ENCODE peak calls at places on chromosomes 7 and 10, in four cellular contexts. I, A, S and O are unnamed samples. For H3K36me3 and H3K9me3, the result is how much of the 10 kb centered on the place peaks cover.

GRCh38 chr7:100490483-100491191 is 6.9 kb downstream of the NYAP1 start:
- DNase-seq in I (no peak), A (no peak), S (peak), O (no peak)

GRCh38 chr10:75788394-75789205 is 357.2 kb downstream of the LRMDA start:
- DNase-seq in I (peak), A (no peak), S (no peak), O (no peak)

GRCh38 chr10:124049484-124049883 is 43.9 kb downstream of the CHST15 start:
- DNase-seq in I (no peak), A (peak), S (no peak), O (no peak)

GRCh38 chr10:71083457-71083975 is 128.9 kb upstream of the UNC5B start:
- DNase-seq in I (no peak), A (no peak), S (peak), O (no peak)

GRCh38 chr7:131945313-131945831 is 388.9 kb upstream of the PODXL start:
- DNase-seq in I (peak), A (peak), S (peak), O (no peak)

GRCh38 chr7:98981701-98982100 is 103.4 kb downstream of the TRRAP start:
- DNase-seq in I (no peak), A (no peak), S (no peak), O (no peak)

GRCh38 chr7:729154-730000 is 2.3 kb upstream of the PRKAR1B start:
- DNase-seq in I (no peak), A (no peak), S (no peak), O (no peak)

GRCh38 chr7:36894190-36894589 is 169.9 kb upstream of the AOAH start:
- DNase-seq in I (no peak), A (no peak), S (no peak), O (no peak)

GRCh38 chr7:38506756-38507155 is 124.4 kb downstream of the AMPH start:
- DNase-seq in I (peak), A (no peak), S (no peak), O (no peak)

DNA sequence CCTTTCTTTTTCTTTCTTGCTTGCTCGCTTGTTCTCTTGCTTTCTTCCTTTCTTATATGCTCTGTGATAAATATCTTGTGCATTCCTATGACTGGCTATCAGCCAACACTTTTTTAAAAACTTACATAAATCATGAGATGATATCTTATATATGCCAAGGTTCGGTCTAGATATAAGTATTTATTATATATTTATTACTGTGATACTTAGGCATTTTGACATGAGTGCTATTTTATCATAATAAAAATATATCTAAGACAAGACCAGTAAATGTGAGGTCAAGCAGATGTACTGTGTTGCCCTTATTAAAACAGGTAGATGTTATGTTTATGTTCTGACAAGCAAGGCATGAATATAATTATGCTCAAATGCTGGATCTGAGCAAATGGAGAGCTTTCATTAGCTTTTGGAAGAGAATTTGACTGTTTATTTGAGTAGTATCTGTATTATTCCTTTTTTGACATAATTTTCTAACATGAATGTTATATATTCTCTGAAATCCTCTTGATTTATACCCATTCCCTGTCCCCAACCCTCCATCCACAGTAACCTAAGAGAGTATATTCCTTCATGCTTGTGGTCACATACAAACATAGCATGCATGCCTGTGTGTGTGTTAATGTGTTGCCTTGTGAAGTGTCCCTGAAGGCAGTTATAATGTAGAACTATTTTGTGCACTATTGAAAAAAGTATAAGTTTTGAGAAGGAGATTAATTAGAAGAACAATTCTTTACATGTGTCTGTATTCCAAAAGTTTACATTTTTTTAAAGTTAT is 158.0 kb downstream of the HDAC9 start:
- DNase-seq in I (no peak), A (no peak), S (no peak), O (no peak)
- H3K36me3 ChIP-seq in I (under half), A (under half), S (half or more), O (under half)

GRCh38 chr10:18238875-18239485 is 98.8 kb downstream of the CACNB2 start:
- DNase-seq in I (peak), A (peak), S (peak), O (no peak)

GRCh38 chr10:18235477-18235876 is 95.3 kb downstream of the CACNB2 start:
- DNase-seq in I (no peak), A (no peak), S (no peak), O (no peak)

GRCh38 chr10:18240185-18240882 is 100.1 kb downstream of the CACNB2 start:
- DNase-seq in I (no peak), A (no peak), S (no peak), O (no peak)
- H3K9ac ChIP-seq in I (no peak), A (no peak), S (no peak), O (no peak)

GRCh38 chr7:52413051-52413450 is 622.4 kb upstream of the POM121L12 start:
- DNase-seq in I (no peak), A (no peak), S (no peak), O (no peak)

GRCh38 chr7:52410032-52410431 is 625.4 kb upstream of the POM121L12 start:
- DNase-seq in I (no peak), A (no peak), S (no peak), O (no peak)
- H3K9me3 ChIP-seq in I (under half), A (under half), S (under half), O (under half)

GRCh38 chr7:92034116-92034515 is 93.5 kb downstream of the AKAP9 start:
- DNase-seq in I (peak), A (no peak), S (no peak), O (no peak)
- H3K36me3 ChIP-seq in I (under half), A (under half), S (half or more), O (under half)